ENCODE peak calls at places on chromosome 10, in seven cellular contexts. O, Z, C, J, T, S and K are unnamed samples.

GRCh38 chr10:29699621-29700020 is 64.8 kb upstream of the SVIL start:
- DNase-seq in C (no peak), Z (no peak), J (no peak), S (no peak), O (no peak), T (no peak), K (no peak)

GRCh38 chr10:74156919-74157289 is 5.9 kb downstream of the ADK start:
- DNase-seq in O (no peak), T (no peak), S (no peak), Z (no peak), C (no peak), J (no peak), K (no peak)

GRCh38 chr10:659710-660141 is 29.7 kb downstream of the DIP2C start:
- DNase-seq in Z (no peak), O (no peak), T (no peak), J (no peak), C (no peak), S (no peak), K (peak)

GRCh38 chr10:123889821-123890220 is 1.8 kb downstream of the CPXM2 start:
- DNase-seq in C (no peak), S (no peak), Z (peak), J (no peak), O (no peak), T (no peak), K (no peak)

GRCh38 chr10:5948999-5949759 is 28.2 kb downstream of the IL15RA start:
- DNase-seq in S (peak), J (no peak), O (peak), T (peak), C (peak), Z (no peak), K (no peak)

GRCh38 chr10:50851884-50852671 is 33.3 kb downstream of the A1CF start:
- DNase-seq in S (no peak), J (no peak), O (no peak), Z (no peak), T (no peak), C (no peak), K (no peak)

GRCh38 chr10:124708246-124708779 is 35.9 kb downstream of the FAM53B start:
- DNase-seq in S (no peak), T (no peak), C (no peak), Z (no peak), J (no peak), O (no peak), K (no peak)

GRCh38 chr10:87850742-87851205 is 12.6 kb downstream of the KLLN start:
- DNase-seq in C (peak), J (no peak), Z (no peak), T (peak), S (peak), O (peak), K (no peak)

GRCh38 chr10:6061056-6061455 is 1.1 kb downstream of the IL2RA start:
- DNase-seq in Z (no peak), S (no peak), T (no peak), J (no peak), O (no peak), C (no peak), K (no peak)

GRCh38 chr10:59748834-59749233 is 4.4 kb downstream of the MRLN start:
- DNase-seq in O (peak), J (no peak), S (no peak), C (no peak), T (no peak), Z (no peak), K (no peak)

GRCh38 chr10:61318429-61318828 is 134.8 kb downstream of the TMEM26 start:
- DNase-seq in T (no peak), S (no peak), C (no peak), Z (no peak), O (no peak), J (no peak), K (no peak)

GRCh38 chr10:130242483-130242882 is 106.3 kb downstream of the GLRX3 start:
- DNase-seq in T (no peak), Z (no peak), S (no peak), O (no peak), J (no peak), C (no peak), K (peak)

GRCh38 chr10:112562803-112563663 is 116.0 kb downstream of the VTI1A start:
- DNase-seq in J (no peak), C (no peak), T (no peak), Z (no peak), O (peak), S (no peak), K (no peak)

GRCh38 chr10:100709655-100710054 is 35.7 kb upstream of the PAX2 start:
- DNase-seq in J (no peak), T (no peak), C (no peak), S (peak), Z (no peak), O (no peak), K (no peak)

GRCh38 chr10:119090968-119091367 is 10.4 kb upstream of the EIF3A start:
- DNase-seq in Z (no peak), C (no peak), S (no peak), O (peak), T (no peak), J (no peak), K (no peak)

GRCh38 chr10:83617692-83618325 is 521.5 kb upstream of the GHITM start:
- DNase-seq in Z (no peak), C (no peak), J (no peak), O (no peak), T (no peak), S (no peak), K (no peak)

GRCh38 chr10:73956476-73957338 is 41.2 kb upstream of the VCL start:
- DNase-seq in T (peak), S (no peak), Z (no peak), O (peak), J (no peak), C (no peak), K (no peak)

GRCh38 chr10:119302591-119303253 is 95.4 kb downstream of the GRK5 start:
- DNase-seq in J (no peak), C (no peak), T (no peak), O (no peak), Z (no peak), S (no peak), K (no peak)

GRCh38 chr10:118629211-118629610 is 33.8 kb upstream of the PRLHR start:
- DNase-seq in O (no peak), S (no peak), T (no peak), Z (no peak), C (no peak), J (no peak), K (no peak)

GRCh38 chr10:125284875-125285597 is 124.7 kb upstream of the CTBP2 start:
- DNase-seq in Z (no peak), J (no peak), C (no peak), O (peak), S (no peak), T (no peak), K (no peak)

GRCh38 chr10:78066728-78067430 is 33.2 kb downstream of the RPS24 start:
- DNase-seq in Z (no peak), J (no peak), S (no peak), C (no peak), T (no peak), O (no peak), K (no peak)

GRCh38 chr10:72276013-72276387 is 2.3 kb downstream of the DDIT4 start:
- DNase-seq in Z (no peak), S (no peak), C (no peak), T (no peak), J (no peak), O (peak), K (no peak)

GRCh38 chr10:131571845-131572244 is 260.3 kb upstream of the TCERG1L start:
- DNase-seq in S (no peak), Z (no peak), O (no peak), T (no peak), C (no peak), J (no peak), K (peak)

GRCh38 chr10:59944339-59944935 is 38.1 kb upstream of the CCDC6 start:
- DNase-seq in C (no peak), Z (no peak), S (no peak), O (peak), T (no peak), J (no peak), K (no peak)

GRCh38 chr10:80278480-80278879 is 11.0 kb downstream of the MAT1A start:
- DNase-seq in T (no peak), Z (no peak), S (no peak), O (no peak), C (no peak), J (no peak), K (no peak)

GRCh38 chr10:92712016-92712889 is 22.5 kb downstream of the HHEX start:
- DNase-seq in J (no peak), Z (no peak), O (no peak), T (no peak), C (no peak), S (no peak), K (no peak)

GRCh38 chr10:1685671-1686450 is 51.5 kb downstream of the ADARB2 start:
- DNase-seq in Z (no peak), T (no peak), C (no peak), J (no peak), O (no peak), S (no peak), K (no peak)

GRCh38 chr10:123854498-123854897 is 37.1 kb downstream of the CPXM2 start:
- DNase-seq in Z (no peak), T (no peak), C (no peak), S (no peak), O (no peak), J (no peak), K (no peak)

GRCh38 chr10:78600121-78600665 is 468.6 kb upstream of the ZMIZ1 start:
- DNase-seq in Z (no peak), O (no peak), C (no peak), J (no peak), S (no peak), T (no peak), K (no peak)

GRCh38 chr10:6647811-6648526 is 67.9 kb upstream of the PRKCQ start:
- DNase-seq in O (peak), S (peak), C (peak), T (peak), Z (peak), J (no peak), K (no peak)

GRCh38 chr10:59096631-59097030 is 79.8 kb upstream of the PHYHIPL start:
- DNase-seq in Z (no peak), T (no peak), S (no peak), O (no peak), C (no peak), J (no peak), K (no peak)

GRCh38 chr10:66045859-66046258 is 880.0 kb upstream of the LRRTM3 start:
- DNase-seq in T (no peak), S (no peak), C (no peak), J (no peak), O (peak), Z (no peak), K (no peak)

GRCh38 chr10:111131168-111131799 is 54.5 kb downstream of the ADRA2A start:
- DNase-seq in J (no peak), C (no peak), O (no peak), S (no peak), T (no peak), Z (no peak), K (no peak)

DNA sequence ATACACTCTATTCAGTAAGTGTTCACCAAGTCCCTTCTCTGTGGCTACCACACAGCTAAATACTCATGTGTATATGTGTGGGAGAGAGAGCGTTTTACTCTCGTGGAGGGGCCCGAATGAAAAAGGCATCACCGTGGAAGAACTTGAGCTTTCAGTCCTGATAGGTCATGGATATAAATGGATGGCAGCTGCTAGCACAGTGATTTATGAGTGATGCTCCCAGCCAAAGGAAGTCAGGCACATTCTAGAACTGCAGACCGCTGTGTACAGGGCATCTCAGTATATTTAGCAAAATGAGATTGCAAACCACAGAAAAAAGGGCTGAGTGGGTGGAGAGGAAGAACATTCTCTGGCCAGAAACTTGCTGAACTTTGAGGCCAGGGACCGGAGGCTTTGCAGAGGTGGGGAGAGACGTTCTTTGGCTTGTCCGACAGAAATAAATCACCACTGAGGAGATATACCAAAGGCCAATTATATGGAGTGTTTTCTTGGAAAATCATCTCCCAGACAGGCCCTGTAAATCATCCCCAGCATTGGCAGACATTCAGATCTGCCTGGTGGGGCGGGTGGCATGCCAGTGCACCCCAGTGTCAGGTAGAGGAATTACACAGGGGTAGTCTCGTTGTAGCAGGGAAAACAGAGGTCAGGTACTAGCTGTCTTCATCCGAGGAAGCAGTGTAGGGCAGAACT is 655.3 kb downstream of the LRMDA start:
- DNase-seq in O (peak), C (peak), T (peak), Z (peak), S (peak), J (no peak), K (no peak)
- TF ChIP-seq CTCF in O (peak), C (peak), T (no peak), Z (peak), S (peak), J (peak), K (peak)

GRCh38 chr10:69864321-69864720 is 62.6 kb downstream of the COL13A1 start:
- DNase-seq in Z (no peak), S (no peak), O (peak), T (no peak), J (no peak), C (no peak), K (no peak)

GRCh38 chr10:69862882-69863530 is 61.3 kb downstream of the COL13A1 start:
- DNase-seq in S (no peak), C (no peak), O (peak), T (no peak), Z (no peak), J (no peak), K (no peak)

GRCh38 chr10:69860290-69860689 is 58.6 kb downstream of the COL13A1 start:
- DNase-seq in T (no peak), C (no peak), Z (no peak), S (no peak), O (no peak), J (no peak), K (no peak)

GRCh38 chr10:69863580-69863979 is 61.9 kb downstream of the COL13A1 start:
- DNase-seq in O (peak), J (no peak), T (no peak), S (no peak), Z (no peak), C (no peak), K (no peak)

GRCh38 chr10:69861251-69862240 is 59.8 kb downstream of the COL13A1 start:
- DNase-seq in S (no peak), J (no peak), T (no peak), Z (no peak), O (peak), C (no peak), K (no peak)
- TF ChIP-seq CTCF in S (no peak), J (no peak), T (no peak), Z (no peak), O (peak), C (no peak), K (peak)

GRCh38 chr10:133258066-133258817 is 18.4 kb downstream of the ADAM8 start:
- DNase-seq in Z (no peak), S (no peak), O (peak), J (no peak), T (no peak), C (no peak), K (no peak)
- TF ChIP-seq CTCF in Z (no peak), S (no peak), O (no peak), J (no peak), T (no peak), C (no peak), K (no peak)

GRCh38 chr10:15898046-15898445 is 37.7 kb upstream of the MINDY3 start:
- DNase-seq in T (no peak), Z (no peak), O (peak), S (no peak), C (no peak), J (no peak), K (no peak)
- TF ChIP-seq CTCF in T (no peak), Z (peak), O (peak), S (peak), C (no peak), J (peak), K (peak)

GRCh38 chr10:47047577-47048532 is 136.6 kb downstream of the PTPN20 start:
- DNase-seq in J (peak), O (peak), C (peak), Z (peak), S (peak), T (peak), K (peak)
- TF ChIP-seq CTCF in J (peak), O (peak), C (peak), Z (peak), S (peak), T (peak), K (peak)